ENCODE peak calls at places on chromosomes 16 and 17, in eight cellular contexts. One of them, this sample, is unnamed.

GRCh38 chr16:79307214-79307613 is 293.3 kb downstream of the MAF start:
- DNase-seq in CD8-positive, alpha-beta memory T cell: no peak
- DNase-seq in cardiac muscle cell: no peak
- DNase-seq in right atrium auricular region: peak; percentile 64
- DNase-seq in HCT116: no peak
- DNase-seq in tibial nerve: no peak
- DNase-seq in CD4-positive, CD25-positive, alpha-beta regulatory T cell: no peak
- DNase-seq in CD4-positive, alpha-beta memory T cell: no peak
- DNase-seq in this sample: peak; percentile 31

GRCh38 chr17:9645858-9646555 is 690 bp downstream of the USP43 start:
- DNase-seq in CD8-positive, alpha-beta memory T cell: no peak
- DNase-seq in cardiac muscle cell: peak; percentile 11
- DNase-seq in right atrium auricular region: no peak
- DNase-seq in HCT116: peak; percentile 12
- DNase-seq in tibial nerve: no peak
- DNase-seq in CD4-positive, CD25-positive, alpha-beta regulatory T cell: peak; percentile 16
- DNase-seq in CD4-positive, alpha-beta memory T cell: no peak
- DNase-seq in this sample: no peak

GRCh38 chr17:69235338-69236058 is 6.9 kb upstream of the ABCA10 start:
- DNase-seq in CD8-positive, alpha-beta memory T cell: peak; percentile 66
- DNase-seq in cardiac muscle cell: peak; percentile 95
- DNase-seq in right atrium auricular region: peak; percentile 89
- DNase-seq in HCT116: peak; percentile 89
- DNase-seq in tibial nerve: peak; percentile 75
- DNase-seq in CD4-positive, CD25-positive, alpha-beta regulatory T cell: peak; percentile 78
- DNase-seq in CD4-positive, alpha-beta memory T cell: peak; percentile 33
- DNase-seq in this sample: peak; percentile 86

GRCh38 chr17:79355186-79355585 is 255.7 kb downstream of the RBFOX3 start:
- DNase-seq in CD8-positive, alpha-beta memory T cell: peak; percentile 30
- DNase-seq in cardiac muscle cell: no peak
- DNase-seq in right atrium auricular region: no peak
- DNase-seq in HCT116: no peak
- DNase-seq in tibial nerve: no peak
- DNase-seq in CD4-positive, CD25-positive, alpha-beta regulatory T cell: no peak
- DNase-seq in CD4-positive, alpha-beta memory T cell: no peak
- DNase-seq in this sample: no peak

GRCh38 chr16:72123426-72123825 is 29.8 kb downstream of the DHX38 start:
- DNase-seq in CD8-positive, alpha-beta memory T cell: no peak
- DNase-seq in cardiac muscle cell: no peak
- DNase-seq in right atrium auricular region: peak; percentile 34
- DNase-seq in HCT116: no peak
- DNase-seq in tibial nerve: no peak
- DNase-seq in CD4-positive, CD25-positive, alpha-beta regulatory T cell: no peak
- DNase-seq in CD4-positive, alpha-beta memory T cell: no peak
- DNase-seq in this sample: no peak

GRCh38 chr16:1776672-1776955 is 3.7 kb upstream of the MRPS34 start:
- DNase-seq in CD8-positive, alpha-beta memory T cell: no peak
- DNase-seq in cardiac muscle cell: no peak
- DNase-seq in right atrium auricular region: no peak
- DNase-seq in HCT116: no peak
- DNase-seq in tibial nerve: no peak
- DNase-seq in CD4-positive, CD25-positive, alpha-beta regulatory T cell: no peak
- DNase-seq in CD4-positive, alpha-beta memory T cell: no peak
- DNase-seq in this sample: no peak

GRCh38 chr17:1271441-1271840 is 1.2 kb downstream of the BHLHA9 start:
- DNase-seq in CD8-positive, alpha-beta memory T cell: no peak
- DNase-seq in cardiac muscle cell: no peak
- DNase-seq in right atrium auricular region: no peak
- DNase-seq in HCT116: no peak
- DNase-seq in tibial nerve: no peak
- DNase-seq in CD4-positive, CD25-positive, alpha-beta regulatory T cell: no peak
- DNase-seq in CD4-positive, alpha-beta memory T cell: no peak
- DNase-seq in this sample: no peak

GRCh38 chr16:11665071-11665491 is 3.2 kb upstream of the SNN start:
- DNase-seq in CD8-positive, alpha-beta memory T cell: peak; percentile 60
- DNase-seq in cardiac muscle cell: no peak
- DNase-seq in right atrium auricular region: no peak
- DNase-seq in HCT116: no peak
- DNase-seq in tibial nerve: no peak
- DNase-seq in CD4-positive, CD25-positive, alpha-beta regulatory T cell: peak; percentile 75
- DNase-seq in CD4-positive, alpha-beta memory T cell: peak; percentile 23
- DNase-seq in this sample: no peak

GRCh38 chr16:87970206-87970605 is 19.0 kb downstream of the BANP start:
- DNase-seq in CD8-positive, alpha-beta memory T cell: no peak
- DNase-seq in cardiac muscle cell: peak; percentile 34
- DNase-seq in right atrium auricular region: no peak
- DNase-seq in HCT116: no peak
- DNase-seq in tibial nerve: no peak
- DNase-seq in CD4-positive, CD25-positive, alpha-beta regulatory T cell: no peak
- DNase-seq in CD4-positive, alpha-beta memory T cell: no peak
- DNase-seq in this sample: no peak

GRCh38 chr16:23254338-23254737 is 47.8 kb upstream of the SCNN1B start:
- DNase-seq in CD8-positive, alpha-beta memory T cell: no peak
- DNase-seq in cardiac muscle cell: no peak
- DNase-seq in right atrium auricular region: no peak
- DNase-seq in HCT116: no peak
- DNase-seq in tibial nerve: no peak
- DNase-seq in CD4-positive, CD25-positive, alpha-beta regulatory T cell: no peak
- DNase-seq in CD4-positive, alpha-beta memory T cell: no peak
- DNase-seq in this sample: no peak

GRCh38 chr17:7383742-7384488 is 3.0 kb downstream of the TNK1 start:
- DNase-seq in CD8-positive, alpha-beta memory T cell: peak; percentile 86
- DNase-seq in cardiac muscle cell: peak; percentile 38
- DNase-seq in right atrium auricular region: no peak
- DNase-seq in HCT116: no peak
- DNase-seq in tibial nerve: no peak
- DNase-seq in CD4-positive, CD25-positive, alpha-beta regulatory T cell: peak; percentile 90
- DNase-seq in CD4-positive, alpha-beta memory T cell: peak; percentile 84
- DNase-seq in this sample: no peak

DNA sequence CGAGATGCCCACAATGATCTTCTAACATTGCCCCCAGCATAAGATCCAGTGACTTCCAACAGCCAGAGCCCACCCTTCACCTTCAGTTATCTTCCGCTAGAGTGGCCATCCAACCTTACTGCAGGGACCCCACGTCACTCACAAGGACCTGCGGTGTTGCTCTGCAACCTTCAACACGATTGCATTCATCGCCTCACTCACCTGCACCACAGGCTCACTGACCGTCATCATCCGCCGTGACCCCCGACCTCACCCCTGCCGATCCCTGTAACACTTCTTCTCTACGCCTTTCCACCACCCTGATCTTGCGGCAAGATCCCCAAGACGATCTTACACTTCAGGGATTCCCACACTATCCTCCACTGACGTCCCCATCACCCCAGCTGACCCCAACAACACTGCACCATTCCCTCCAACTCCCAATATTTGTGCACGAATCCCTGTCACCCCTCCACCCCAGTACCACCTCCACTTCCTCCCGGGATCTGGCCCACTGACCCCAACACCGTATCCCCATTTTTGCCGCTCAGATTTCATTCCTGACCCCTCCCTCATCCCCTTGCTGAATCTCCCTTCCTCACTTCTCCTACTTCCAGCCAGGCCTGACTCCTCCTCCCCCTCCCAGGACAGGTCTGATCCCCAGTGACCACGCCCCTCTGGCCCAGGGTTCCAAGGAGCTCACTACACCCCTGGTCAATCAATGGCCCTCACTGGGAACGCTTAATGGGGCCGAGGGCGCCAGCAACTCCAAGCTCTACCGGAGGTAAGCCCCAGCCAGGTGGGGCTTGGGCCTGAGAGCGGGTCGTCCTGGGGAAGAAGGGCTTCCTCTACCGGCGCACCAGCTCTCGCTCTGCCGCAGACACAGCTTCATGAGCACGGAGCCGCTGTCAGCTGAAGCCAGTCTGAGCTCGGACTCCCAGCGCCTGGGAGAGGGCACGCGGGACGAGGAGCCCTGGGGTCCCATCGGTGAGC is 7.6 kb downstream of the RUNDC3A start:
- DNase-seq in CD8-positive, alpha-beta memory T cell: no peak
- DNase-seq in cardiac muscle cell: no peak
- DNase-seq in right atrium auricular region: no peak
- DNase-seq in HCT116: no peak
- DNase-seq in tibial nerve: no peak
- DNase-seq in CD4-positive, CD25-positive, alpha-beta regulatory T cell: no peak
- DNase-seq in CD4-positive, alpha-beta memory T cell: no peak
- DNase-seq in this sample: no peak
- H3K4me1 ChIP-seq in CD8-positive, alpha-beta memory T cell: peaks cover 11% of the 10 kb centered on the region
- H3K4me1 ChIP-seq in cardiac muscle cell: no peaks in the 10 kb centered on the region
- H3K4me1 ChIP-seq in right atrium auricular region: peaks cover 17% of the 10 kb centered on the region
- H3K4me1 ChIP-seq in HCT116: peaks cover 2% of the 10 kb centered on the region
- H3K4me1 ChIP-seq in tibial nerve: peaks cover 5% of the 10 kb centered on the region
- H3K4me1 ChIP-seq in CD4-positive, CD25-positive, alpha-beta regulatory T cell: peaks cover 12% of the 10 kb centered on the region
- H3K4me1 ChIP-seq in CD4-positive, alpha-beta memory T cell: peaks cover 15% of the 10 kb centered on the region
- H3K4me1 ChIP-seq in this sample: peaks cover 9% of the 10 kb centered on the region

GRCh38 chr16:2987286-2987685 is 7.0 kb upstream of the PKMYT1 start:
- DNase-seq in CD8-positive, alpha-beta memory T cell: no peak
- DNase-seq in cardiac muscle cell: no peak
- DNase-seq in right atrium auricular region: no peak
- DNase-seq in HCT116: no peak
- DNase-seq in tibial nerve: no peak
- DNase-seq in CD4-positive, CD25-positive, alpha-beta regulatory T cell: no peak
- DNase-seq in CD4-positive, alpha-beta memory T cell: no peak
- DNase-seq in this sample: no peak

GRCh38 chr16:2986623-2987188 is 6.5 kb upstream of the PKMYT1 start:
- DNase-seq in CD8-positive, alpha-beta memory T cell: no peak
- DNase-seq in cardiac muscle cell: no peak
- DNase-seq in right atrium auricular region: no peak
- DNase-seq in HCT116: no peak
- DNase-seq in tibial nerve: no peak
- DNase-seq in CD4-positive, CD25-positive, alpha-beta regulatory T cell: no peak
- DNase-seq in CD4-positive, alpha-beta memory T cell: no peak
- DNase-seq in this sample: no peak

GRCh38 chr16:2985457-2985856 is 5.2 kb upstream of the PKMYT1 start:
- DNase-seq in CD8-positive, alpha-beta memory T cell: no peak
- DNase-seq in cardiac muscle cell: no peak
- DNase-seq in right atrium auricular region: no peak
- DNase-seq in HCT116: no peak
- DNase-seq in tibial nerve: no peak
- DNase-seq in CD4-positive, CD25-positive, alpha-beta regulatory T cell: no peak
- DNase-seq in CD4-positive, alpha-beta memory T cell: no peak
- DNase-seq in this sample: no peak

GRCh38 chr16:2987854-2988253 is 7.6 kb upstream of the PKMYT1 start:
- DNase-seq in CD8-positive, alpha-beta memory T cell: no peak
- DNase-seq in cardiac muscle cell: no peak
- DNase-seq in right atrium auricular region: no peak
- DNase-seq in HCT116: no peak
- DNase-seq in tibial nerve: no peak
- DNase-seq in CD4-positive, CD25-positive, alpha-beta regulatory T cell: no peak
- DNase-seq in CD4-positive, alpha-beta memory T cell: no peak
- DNase-seq in this sample: no peak

DNA sequence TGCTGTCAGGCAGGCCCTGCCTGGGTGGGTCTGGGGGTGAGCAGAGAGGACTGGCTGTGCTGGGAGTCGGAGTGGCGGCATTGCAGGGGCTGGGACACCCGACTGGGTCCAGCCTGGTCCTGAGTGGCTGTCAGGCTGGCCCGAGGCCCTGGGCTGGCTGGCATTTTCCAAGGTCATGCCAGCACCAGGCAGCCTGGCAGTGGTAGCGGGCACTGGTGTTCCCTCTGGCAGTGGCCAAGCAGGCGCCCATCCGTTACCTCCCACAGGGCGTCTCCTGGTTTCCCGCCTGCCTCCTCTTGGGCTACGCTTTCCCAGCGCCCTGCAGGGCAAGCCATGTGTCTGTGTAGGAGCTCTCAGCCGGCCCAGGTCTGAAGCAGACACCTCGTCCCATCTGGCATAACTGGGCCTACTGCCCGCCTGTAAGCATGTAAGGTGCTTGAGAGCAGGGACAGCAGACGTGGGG is 5.7 kb upstream of the PKMYT1 start:
- DNase-seq in CD8-positive, alpha-beta memory T cell: no peak
- DNase-seq in cardiac muscle cell: no peak
- DNase-seq in right atrium auricular region: no peak
- DNase-seq in HCT116: no peak
- DNase-seq in tibial nerve: no peak
- DNase-seq in CD4-positive, CD25-positive, alpha-beta regulatory T cell: no peak
- DNase-seq in CD4-positive, alpha-beta memory T cell: no peak
- DNase-seq in this sample: no peak
- H3K27ac ChIP-seq in CD8-positive, alpha-beta memory T cell: no peak overlapping the region
- H3K27ac ChIP-seq in cardiac muscle cell: no peak overlapping the region
- H3K27ac ChIP-seq in right atrium auricular region: peak overlapping the region; percentile 80
- H3K27ac ChIP-seq in HCT116: no peak overlapping the region
- H3K27ac ChIP-seq in tibial nerve: no peak overlapping the region
- H3K27ac ChIP-seq in CD4-positive, CD25-positive, alpha-beta regulatory T cell: no peak overlapping the region
- H3K27ac ChIP-seq in CD4-positive, alpha-beta memory T cell: no peak overlapping the region
- H3K27ac ChIP-seq in this sample: no peak overlapping the region

GRCh38 chr17:29041091-29041490 is 1.9 kb upstream of the PIPOX start:
- DNase-seq in CD8-positive, alpha-beta memory T cell: no peak
- DNase-seq in cardiac muscle cell: no peak
- DNase-seq in right atrium auricular region: no peak
- DNase-seq in HCT116: no peak
- DNase-seq in tibial nerve: no peak
- DNase-seq in CD4-positive, CD25-positive, alpha-beta regulatory T cell: no peak
- DNase-seq in CD4-positive, alpha-beta memory T cell: no peak
- DNase-seq in this sample: no peak

GRCh38 chr17:29043539-29044165 is 711 bp downstream of the PIPOX start:
- DNase-seq in CD8-positive, alpha-beta memory T cell: no peak
- DNase-seq in cardiac muscle cell: no peak
- DNase-seq in right atrium auricular region: no peak
- DNase-seq in HCT116: no peak
- DNase-seq in tibial nerve: no peak
- DNase-seq in CD4-positive, CD25-positive, alpha-beta regulatory T cell: no peak
- DNase-seq in CD4-positive, alpha-beta memory T cell: no peak
- DNase-seq in this sample: no peak

GRCh38 chr17:29042679-29043538 is at the start of gene PIPOX:
- DNase-seq in CD8-positive, alpha-beta memory T cell: no peak
- DNase-seq in cardiac muscle cell: peak; percentile 81
- DNase-seq in right atrium auricular region: no peak
- DNase-seq in HCT116: no peak
- DNase-seq in tibial nerve: no peak
- DNase-seq in CD4-positive, CD25-positive, alpha-beta regulatory T cell: no peak
- DNase-seq in CD4-positive, alpha-beta memory T cell: no peak
- DNase-seq in this sample: no peak

GRCh38 chr17:29039764-29040598 is 3.0 kb upstream of the PIPOX start:
- DNase-seq in CD8-positive, alpha-beta memory T cell: no peak
- DNase-seq in cardiac muscle cell: peak; percentile 96
- DNase-seq in right atrium auricular region: no peak
- DNase-seq in HCT116: no peak
- DNase-seq in tibial nerve: no peak
- DNase-seq in CD4-positive, CD25-positive, alpha-beta regulatory T cell: no peak
- DNase-seq in CD4-positive, alpha-beta memory T cell: no peak
- DNase-seq in this sample: no peak

GRCh38 chr17:29042026-29042678 is 789 bp upstream of the PIPOX start:
- DNase-seq in CD8-positive, alpha-beta memory T cell: no peak
- DNase-seq in cardiac muscle cell: no peak
- DNase-seq in right atrium auricular region: no peak
- DNase-seq in HCT116: no peak
- DNase-seq in tibial nerve: no peak
- DNase-seq in CD4-positive, CD25-positive, alpha-beta regulatory T cell: no peak
- DNase-seq in CD4-positive, alpha-beta memory T cell: no peak
- DNase-seq in this sample: no peak
- H3K4me3 ChIP-seq in CD8-positive, alpha-beta memory T cell: no peak overlapping the region
- H3K4me3 ChIP-seq in cardiac muscle cell: no peak overlapping the region
- H3K4me3 ChIP-seq in right atrium auricular region: no peak overlapping the region
- H3K4me3 ChIP-seq in HCT116: no peak overlapping the region
- H3K4me3 ChIP-seq in tibial nerve: no peak overlapping the region
- H3K4me3 ChIP-seq in CD4-positive, CD25-positive, alpha-beta regulatory T cell: no peak overlapping the region
- H3K4me3 ChIP-seq in CD4-positive, alpha-beta memory T cell: no peak overlapping the region
- H3K4me3 ChIP-seq in this sample: peak overlapping the region; percentile 19

DNA sequence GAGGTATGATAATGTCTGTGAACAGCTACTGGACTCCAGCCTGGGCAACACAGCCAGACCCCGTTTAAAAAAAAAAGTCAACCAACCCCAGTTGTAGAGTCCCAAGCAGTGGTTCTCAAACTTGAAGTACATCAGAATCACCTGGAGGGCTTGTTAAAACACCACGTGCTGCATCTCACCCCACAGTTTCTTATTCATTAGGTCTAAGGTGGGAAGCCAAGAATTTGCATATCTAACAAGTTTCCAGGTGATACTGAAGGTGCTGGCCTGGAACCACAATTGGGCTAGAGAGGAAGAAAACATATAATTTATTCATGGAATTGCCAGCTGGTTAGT is 6.7 kb upstream of the MSL1 start:
- DNase-seq in CD8-positive, alpha-beta memory T cell: no peak
- DNase-seq in cardiac muscle cell: no peak
- DNase-seq in right atrium auricular region: no peak
- DNase-seq in HCT116: no peak
- DNase-seq in tibial nerve: no peak
- DNase-seq in CD4-positive, CD25-positive, alpha-beta regulatory T cell: no peak
- DNase-seq in CD4-positive, alpha-beta memory T cell: no peak
- DNase-seq in this sample: no peak
- H3K4me1 ChIP-seq in CD8-positive, alpha-beta memory T cell: peaks cover 36% of the 10 kb centered on the region
- H3K4me1 ChIP-seq in cardiac muscle cell: peaks cover 35% of the 10 kb centered on the region
- H3K4me1 ChIP-seq in right atrium auricular region: peaks cover 40% of the 10 kb centered on the region
- H3K4me1 ChIP-seq in HCT116: peaks cover 47% of the 10 kb centered on the region
- H3K4me1 ChIP-seq in tibial nerve: peaks cover 37% of the 10 kb centered on the region
- H3K4me1 ChIP-seq in CD4-positive, CD25-positive, alpha-beta regulatory T cell: peaks cover 38% of the 10 kb centered on the region
- H3K4me1 ChIP-seq in CD4-positive, alpha-beta memory T cell: peaks cover 41% of the 10 kb centered on the region
- H3K4me1 ChIP-seq in this sample: peaks cover 27% of the 10 kb centered on the region

This sample was measured in ascending aorta.